ENCODE peak calls at places on chromosome 9, in five cellular contexts. E is KBM-7; X is NCI-H69; K is activated CD4-positive, alpha-beta T cell treated with anti-CD3 and anti-CD28 coated beads, Interleukin-2, amount 50 U/mL, for 48 hours; A is HEK293T. L is an unnamed sample.

GRCh38 chr9:80811662-80812061 is 877.7 kb downstream of the TLE1 start:
- DNase-seq in X (no peak), A (no peak), E (no peak), K (no peak), L (no peak)

GRCh38 chr9:127388037-127388855 is 8.7 kb upstream of the SLC2A8 start:
- DNase-seq in X (no peak), K (peak), A (peak), E (peak), L (peak)

GRCh38 chr9:96193356-96193755 is 108.6 kb downstream of the HSD17B3 start:
- DNase-seq in K (no peak), E (no peak), A (no peak), X (peak), L (no peak)

GRCh38 chr9:127123239-127123935 is 952 bp upstream of the ANGPTL2 start:
- DNase-seq in A (no peak), E (no peak), X (peak), K (no peak), L (no peak)

GRCh38 chr9:137162505-137163100 is 7.2 kb downstream of the LRRC26 start:
- DNase-seq in X (peak), A (no peak), K (no peak), E (no peak), L (no peak)

GRCh38 chr9:110069326-110070248 is 138.4 kb downstream of the C9orf152 start:
- DNase-seq in X (no peak), K (no peak), E (no peak), A (no peak), L (no peak)

GRCh38 chr9:118455781-118456180 is 751.6 kb downstream of the TLR4 start:
- DNase-seq in X (peak), K (no peak), A (no peak), E (no peak), L (no peak)

GRCh38 chr9:71854811-71855210 is 56.2 kb downstream of the ABHD17B start:
- DNase-seq in A (no peak), E (no peak), X (peak), K (no peak), L (no peak)

GRCh38 chr9:77384406-77384805 is 207.1 kb downstream of the VPS13A start:
- DNase-seq in A (no peak), X (no peak), E (no peak), K (no peak), L (no peak)

L was measured in activated CD4-positive, alpha-beta memory T cell treated with anti-CD3 and anti-CD28 coated beads, Interleukin-2, amount 10 ng/mL, durations not matched to agents 7 days and 5 days.